ENCODE peak calls at places on chromosomes 6 and 20, in seven cellular contexts. One of them, this sample, is unnamed.

GRCh38 chr6:83265384-83265783 is 72.2 kb downstream of the RWDD2A start:
- DNase-seq in fibroblast of mammary gland: peak
- DNase-seq in pancreas: no peak
- DNase-seq in tibial artery: no peak
- DNase-seq in kidney epithelial cell: peak
- DNase-seq in uterus: no peak
- DNase-seq in neural progenitor cell: no peak
- DNase-seq in this sample: peak

GRCh38 chr20:9261781-9262180 is 192.9 kb downstream of the PLCB4 start:
- DNase-seq in pancreas: no peak
- DNase-seq in kidney epithelial cell: no peak
- DNase-seq in fibroblast of mammary gland: no peak
- DNase-seq in uterus: no peak
- DNase-seq in neural progenitor cell: no peak
- DNase-seq in tibial artery: no peak
- DNase-seq in this sample: no peak

GRCh38 chr6:147586044-147586443 is 77.6 kb downstream of the SAMD5 start:
- DNase-seq in fibroblast of mammary gland: peak
- DNase-seq in neural progenitor cell: no peak
- DNase-seq in kidney epithelial cell: no peak
- DNase-seq in pancreas: peak
- DNase-seq in tibial artery: peak
- DNase-seq in uterus: no peak
- DNase-seq in this sample: peak

GRCh38 chr6:37406942-37407341 is 26.1 kb upstream of the CMTR1 start:
- DNase-seq in uterus: no peak
- DNase-seq in tibial artery: no peak
- DNase-seq in neural progenitor cell: no peak
- DNase-seq in kidney epithelial cell: no peak
- DNase-seq in pancreas: no peak
- DNase-seq in fibroblast of mammary gland: no peak
- DNase-seq in this sample: no peak

GRCh38 chr6:29201966-29202365 is 31.3 kb downstream of the OR2J2 start:
- DNase-seq in neural progenitor cell: no peak
- DNase-seq in uterus: no peak
- DNase-seq in pancreas: no peak
- DNase-seq in tibial artery: no peak
- DNase-seq in kidney epithelial cell: no peak
- DNase-seq in fibroblast of mammary gland: no peak
- DNase-seq in this sample: no peak

GRCh38 chr20:38649275-38649891 is 47.8 kb downstream of the ARHGAP40 start:
- DNase-seq in tibial artery: no peak
- DNase-seq in neural progenitor cell: peak
- DNase-seq in pancreas: no peak
- DNase-seq in kidney epithelial cell: no peak
- DNase-seq in uterus: no peak
- DNase-seq in fibroblast of mammary gland: peak
- DNase-seq in this sample: peak

GRCh38 chr6:90109141-90109540 is 187.5 kb downstream of the BACH2 start:
- DNase-seq in fibroblast of mammary gland: no peak
- DNase-seq in pancreas: no peak
- DNase-seq in tibial artery: no peak
- DNase-seq in kidney epithelial cell: no peak
- DNase-seq in uterus: no peak
- DNase-seq in neural progenitor cell: no peak
- DNase-seq in this sample: no peak

GRCh38 chr6:43628392-43629103 is 516 bp downstream of the GTPBP2 start:
- DNase-seq in neural progenitor cell: peak
- DNase-seq in uterus: peak
- DNase-seq in tibial artery: peak
- DNase-seq in kidney epithelial cell: no peak
- DNase-seq in fibroblast of mammary gland: peak
- DNase-seq in pancreas: peak
- DNase-seq in this sample: peak

GRCh38 chr6:217048-217659 is 75.1 kb upstream of the DUSP22 start:
- DNase-seq in uterus: no peak
- DNase-seq in tibial artery: no peak
- DNase-seq in fibroblast of mammary gland: no peak
- DNase-seq in pancreas: peak
- DNase-seq in kidney epithelial cell: no peak
- DNase-seq in neural progenitor cell: peak
- DNase-seq in this sample: no peak

GRCh38 chr6:35178012-35178411 is 35.7 kb upstream of the SCUBE3 start:
- DNase-seq in uterus: no peak
- DNase-seq in pancreas: no peak
- DNase-seq in fibroblast of mammary gland: no peak
- DNase-seq in kidney epithelial cell: no peak
- DNase-seq in tibial artery: no peak
- DNase-seq in neural progenitor cell: no peak
- DNase-seq in this sample: no peak

GRCh38 chr6:4017847-4018193 is 61.1 kb downstream of the FAM217A start:
- DNase-seq in uterus: no peak
- DNase-seq in fibroblast of mammary gland: peak
- DNase-seq in kidney epithelial cell: no peak
- DNase-seq in tibial artery: no peak
- DNase-seq in pancreas: no peak
- DNase-seq in neural progenitor cell: peak
- DNase-seq in this sample: peak

GRCh38 chr6:135179920-135180457 is 1.1 kb upstream of the MYB start:
- DNase-seq in uterus: no peak
- DNase-seq in tibial artery: no peak
- DNase-seq in pancreas: no peak
- DNase-seq in kidney epithelial cell: no peak
- DNase-seq in neural progenitor cell: no peak
- DNase-seq in fibroblast of mammary gland: peak
- DNase-seq in this sample: peak

GRCh38 chr20:381581-382290 is 1.2 kb downstream of the TRIB3 start:
- DNase-seq in kidney epithelial cell: no peak
- DNase-seq in pancreas: peak
- DNase-seq in fibroblast of mammary gland: peak
- DNase-seq in tibial artery: peak
- DNase-seq in neural progenitor cell: peak
- DNase-seq in uterus: peak
- DNase-seq in this sample: peak

GRCh38 chr6:135819665-135820064 is 31.8 kb upstream of the PDE7B start:
- DNase-seq in uterus: no peak
- DNase-seq in pancreas: no peak
- DNase-seq in neural progenitor cell: no peak
- DNase-seq in fibroblast of mammary gland: no peak
- DNase-seq in kidney epithelial cell: no peak
- DNase-seq in tibial artery: no peak
- DNase-seq in this sample: peak

GRCh38 chr6:159306134-159306537 is 136.9 kb downstream of the FNDC1 start:
- DNase-seq in neural progenitor cell: no peak
- DNase-seq in pancreas: no peak
- DNase-seq in uterus: no peak
- DNase-seq in tibial artery: no peak
- DNase-seq in kidney epithelial cell: no peak
- DNase-seq in fibroblast of mammary gland: no peak
- DNase-seq in this sample: peak

GRCh38 chr20:10553326-10553984 is 118.3 kb downstream of the SLX4IP start:
- DNase-seq in tibial artery: peak
- DNase-seq in kidney epithelial cell: peak
- DNase-seq in fibroblast of mammary gland: peak
- DNase-seq in uterus: peak
- DNase-seq in pancreas: peak
- DNase-seq in neural progenitor cell: peak
- DNase-seq in this sample: peak

GRCh38 chr6:16318538-16318937 is 80.2 kb downstream of the GMPR start:
- DNase-seq in tibial artery: peak
- DNase-seq in uterus: peak
- DNase-seq in fibroblast of mammary gland: peak
- DNase-seq in pancreas: no peak
- DNase-seq in kidney epithelial cell: no peak
- DNase-seq in neural progenitor cell: no peak
- DNase-seq in this sample: peak

DNA sequence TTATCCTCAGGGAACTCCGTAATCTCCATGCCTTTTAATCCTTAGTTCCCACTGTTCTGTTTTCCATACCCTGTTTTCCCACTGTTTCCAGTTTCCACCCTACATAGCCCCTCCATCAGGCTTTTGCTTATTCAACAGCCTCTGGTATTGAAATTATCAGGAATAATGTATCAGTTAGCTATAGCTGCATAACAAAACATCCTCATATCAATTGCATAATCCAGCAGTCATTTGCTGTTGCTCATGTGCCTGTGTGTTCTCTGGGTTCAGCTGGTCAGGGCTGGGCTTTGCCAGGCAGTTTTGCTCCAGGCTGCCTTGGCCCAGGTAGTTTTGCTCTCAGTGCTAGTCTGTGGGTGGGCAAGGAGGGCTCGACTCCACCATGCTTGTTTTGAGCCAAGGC is 94.3 kb upstream of the FOXA2 start:
- DNase-seq in kidney epithelial cell: no peak
- DNase-seq in tibial artery: no peak
- DNase-seq in uterus: no peak
- DNase-seq in neural progenitor cell: no peak
- DNase-seq in pancreas: no peak
- DNase-seq in fibroblast of mammary gland: no peak
- DNase-seq in this sample: no peak
- H3K4me3 ChIP-seq in kidney epithelial cell: no peak
- H3K4me3 ChIP-seq in tibial artery: no peak
- H3K4me3 ChIP-seq in uterus: no peak
- H3K4me3 ChIP-seq in neural progenitor cell: no peak
- H3K4me3 ChIP-seq in pancreas: no peak
- H3K4me3 ChIP-seq in fibroblast of mammary gland: no peak
- H3K4me3 ChIP-seq in this sample: no peak

GRCh38 chr6:17472653-17473183 is 79.3 kb downstream of the CAP2 start:
- DNase-seq in neural progenitor cell: no peak
- DNase-seq in fibroblast of mammary gland: no peak
- DNase-seq in pancreas: no peak
- DNase-seq in uterus: no peak
- DNase-seq in tibial artery: no peak
- DNase-seq in kidney epithelial cell: peak
- DNase-seq in this sample: no peak

GRCh38 chr6:17470209-17470952 is 77.0 kb downstream of the CAP2 start:
- DNase-seq in tibial artery: no peak
- DNase-seq in kidney epithelial cell: no peak
- DNase-seq in neural progenitor cell: no peak
- DNase-seq in pancreas: no peak
- DNase-seq in uterus: peak
- DNase-seq in fibroblast of mammary gland: peak
- DNase-seq in this sample: no peak

GRCh38 chr6:17466707-17467106 is 73.3 kb downstream of the CAP2 start:
- DNase-seq in pancreas: no peak
- DNase-seq in uterus: no peak
- DNase-seq in neural progenitor cell: no peak
- DNase-seq in kidney epithelial cell: no peak
- DNase-seq in fibroblast of mammary gland: no peak
- DNase-seq in tibial artery: no peak
- DNase-seq in this sample: no peak

GRCh38 chr6:17470953-17471335 is 77.5 kb downstream of the CAP2 start:
- DNase-seq in uterus: peak
- DNase-seq in neural progenitor cell: no peak
- DNase-seq in tibial artery: no peak
- DNase-seq in pancreas: no peak
- DNase-seq in fibroblast of mammary gland: peak
- DNase-seq in kidney epithelial cell: no peak
- DNase-seq in this sample: peak

GRCh38 chr6:17469006-17469972 is 75.9 kb downstream of the CAP2 start:
- DNase-seq in uterus: no peak
- DNase-seq in fibroblast of mammary gland: peak
- DNase-seq in tibial artery: no peak
- DNase-seq in kidney epithelial cell: no peak
- DNase-seq in pancreas: no peak
- DNase-seq in neural progenitor cell: no peak
- DNase-seq in this sample: peak
- TF ChIP-seq CTCF in uterus: peak
- TF ChIP-seq CTCF in fibroblast of mammary gland: peak
- TF ChIP-seq CTCF in tibial artery: peak
- TF ChIP-seq CTCF in kidney epithelial cell: peak
- TF ChIP-seq CTCF in pancreas: no peak
- TF ChIP-seq CTCF in neural progenitor cell: no peak
- TF ChIP-seq CTCF in this sample: peak

DNA sequence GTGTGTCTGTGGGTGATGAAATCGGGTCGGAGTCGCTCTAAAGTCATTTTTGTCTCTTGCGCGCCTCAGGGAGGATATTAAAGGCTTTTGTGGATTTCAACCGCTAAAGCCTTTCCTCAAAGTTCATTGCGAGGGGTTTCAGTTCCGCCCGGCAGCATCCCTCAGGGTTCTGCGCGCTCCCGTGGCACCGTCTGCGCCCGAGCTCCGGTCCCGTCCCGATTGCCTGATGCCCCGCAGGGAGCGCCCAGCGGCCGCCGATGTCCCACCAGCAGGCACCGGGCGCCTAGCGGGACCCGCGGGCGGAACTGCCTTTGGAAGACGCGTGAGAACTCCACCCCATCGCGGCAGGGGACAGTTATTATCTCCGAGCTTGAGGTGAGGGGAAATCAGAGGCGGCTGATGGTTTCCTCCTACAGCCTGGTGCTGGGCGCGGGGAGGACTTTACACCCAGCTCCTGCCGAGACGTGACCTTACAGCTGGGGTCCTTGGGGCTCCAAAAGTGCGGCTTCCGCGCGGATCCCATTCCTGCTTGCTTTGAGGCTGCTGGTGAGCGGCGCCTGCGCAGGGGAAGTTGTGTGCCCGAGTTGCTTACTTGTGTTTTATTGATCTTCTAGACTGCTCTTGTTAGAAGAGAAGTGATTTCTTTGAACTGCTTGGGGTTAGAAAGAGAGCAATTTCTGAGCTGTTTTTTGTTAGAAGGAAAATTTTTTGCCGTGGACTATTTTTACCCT is 27.1 kb downstream of the ULBP1 start:
- DNase-seq in pancreas: peak
- DNase-seq in uterus: no peak
- DNase-seq in kidney epithelial cell: no peak
- DNase-seq in tibial artery: peak
- DNase-seq in fibroblast of mammary gland: no peak
- DNase-seq in neural progenitor cell: peak
- DNase-seq in this sample: no peak
- H3K4me3 ChIP-seq in pancreas: no peak
- H3K4me3 ChIP-seq in uterus: no peak
- H3K4me3 ChIP-seq in kidney epithelial cell: peak
- H3K4me3 ChIP-seq in tibial artery: no peak
- H3K4me3 ChIP-seq in fibroblast of mammary gland: no peak
- H3K4me3 ChIP-seq in neural progenitor cell: peak
- H3K4me3 ChIP-seq in this sample: peak

GRCh38 chr20:7359739-7360138 is 580.5 kb downstream of the HAO1 start:
- DNase-seq in uterus: no peak
- DNase-seq in kidney epithelial cell: no peak
- DNase-seq in pancreas: no peak
- DNase-seq in tibial artery: no peak
- DNase-seq in fibroblast of mammary gland: no peak
- DNase-seq in neural progenitor cell: no peak
- DNase-seq in this sample: no peak

GRCh38 chr20:7362601-7363000 is 577.7 kb downstream of the HAO1 start:
- DNase-seq in neural progenitor cell: no peak
- DNase-seq in fibroblast of mammary gland: no peak
- DNase-seq in uterus: no peak
- DNase-seq in tibial artery: no peak
- DNase-seq in kidney epithelial cell: no peak
- DNase-seq in pancreas: no peak
- DNase-seq in this sample: no peak

GRCh38 chr20:7361321-7361720 is 578.9 kb downstream of the HAO1 start:
- DNase-seq in uterus: no peak
- DNase-seq in kidney epithelial cell: no peak
- DNase-seq in fibroblast of mammary gland: no peak
- DNase-seq in pancreas: no peak
- DNase-seq in tibial artery: no peak
- DNase-seq in neural progenitor cell: peak
- DNase-seq in this sample: no peak

GRCh38 chr20:7355056-7355455 is 585.2 kb downstream of the HAO1 start:
- DNase-seq in fibroblast of mammary gland: no peak
- DNase-seq in uterus: no peak
- DNase-seq in tibial artery: no peak
- DNase-seq in pancreas: no peak
- DNase-seq in neural progenitor cell: no peak
- DNase-seq in kidney epithelial cell: peak
- DNase-seq in this sample: no peak

GRCh38 chr20:7358670-7359069 is 581.6 kb downstream of the HAO1 start:
- DNase-seq in fibroblast of mammary gland: no peak
- DNase-seq in pancreas: no peak
- DNase-seq in tibial artery: no peak
- DNase-seq in kidney epithelial cell: no peak
- DNase-seq in uterus: no peak
- DNase-seq in neural progenitor cell: peak
- DNase-seq in this sample: no peak
- TF ChIP-seq CTCF in fibroblast of mammary gland: no peak
- TF ChIP-seq CTCF in pancreas: no peak
- TF ChIP-seq CTCF in tibial artery: no peak
- TF ChIP-seq CTCF in kidney epithelial cell: no peak
- TF ChIP-seq CTCF in uterus: no peak
- TF ChIP-seq CTCF in neural progenitor cell: peak
- TF ChIP-seq CTCF in this sample: no peak